ENCODE peak calls at places on chromosomes 3 and 15, in six cellular contexts. One of them, this sample, is unnamed.

GRCh38 chr3:72814308-72814707 is 33.9 kb downstream of the SHQ1 start:
- DNase-seq in GM12892: no peak
- DNase-seq in SK-N-SH: no peak
- DNase-seq in K562: no peak
- DNase-seq in GM12878: no peak
- DNase-seq in H1: no peak
- DNase-seq in this sample: no peak

GRCh38 chr3:48989796-48990635 is at the start of gene P4HTM:
- DNase-seq in GM12892: peak
- DNase-seq in SK-N-SH: no peak
- DNase-seq in K562: peak
- DNase-seq in GM12878: peak
- DNase-seq in H1: peak
- DNase-seq in this sample: peak

GRCh38 chr15:69074011-69074842 is 59.7 kb downstream of the NOX5 start:
- DNase-seq in GM12892: no peak
- DNase-seq in SK-N-SH: peak
- DNase-seq in K562: no peak
- DNase-seq in GM12878: no peak
- DNase-seq in H1: peak
- DNase-seq in this sample: no peak

GRCh38 chr3:130528120-130528519 is 11.1 kb downstream of the COL6A6 start:
- DNase-seq in GM12892: no peak
- DNase-seq in SK-N-SH: no peak
- DNase-seq in K562: no peak
- DNase-seq in GM12878: no peak
- DNase-seq in H1: no peak
- DNase-seq in this sample: no peak

GRCh38 chr15:101286471-101287114 is 8.5 kb downstream of the SNRPA1 start:
- DNase-seq in GM12892: no peak
- DNase-seq in SK-N-SH: no peak
- DNase-seq in K562: no peak
- DNase-seq in GM12878: no peak
- DNase-seq in H1: no peak
- DNase-seq in this sample: no peak

GRCh38 chr15:34709866-34710265 is 44.9 kb downstream of the GJD2 start:
- DNase-seq in GM12892: no peak
- DNase-seq in SK-N-SH: no peak
- DNase-seq in K562: no peak
- DNase-seq in GM12878: no peak
- DNase-seq in H1: no peak
- DNase-seq in this sample: no peak

GRCh38 chr15:34437687-34438086 is at the start of gene GOLGA8A:
- DNase-seq in GM12892: peak
- DNase-seq in SK-N-SH: peak
- DNase-seq in K562: peak
- DNase-seq in GM12878: peak
- DNase-seq in H1: peak
- DNase-seq in this sample: peak

GRCh38 chr3:70856414-70857162 is 544.1 kb upstream of the MDFIC2 start:
- DNase-seq in GM12892: no peak
- DNase-seq in SK-N-SH: no peak
- DNase-seq in K562: no peak
- DNase-seq in GM12878: no peak
- DNase-seq in H1: no peak
- DNase-seq in this sample: no peak

GRCh38 chr3:42500091-42500490 is 2.4 kb upstream of the VIPR1 start:
- DNase-seq in GM12892: no peak
- DNase-seq in SK-N-SH: no peak
- DNase-seq in K562: no peak
- DNase-seq in GM12878: no peak
- DNase-seq in H1: no peak
- DNase-seq in this sample: no peak

GRCh38 chr3:121970047-121970446 is 52.0 kb downstream of the ILDR1 start:
- DNase-seq in GM12892: no peak
- DNase-seq in SK-N-SH: no peak
- DNase-seq in K562: no peak
- DNase-seq in GM12878: no peak
- DNase-seq in H1: no peak
- DNase-seq in this sample: no peak

GRCh38 chr3:19506171-19506570 is 357.9 kb downstream of the KCNH8 start:
- DNase-seq in GM12892: no peak
- DNase-seq in SK-N-SH: no peak
- DNase-seq in K562: no peak
- DNase-seq in GM12878: peak
- DNase-seq in H1: no peak
- DNase-seq in this sample: no peak

GRCh38 chr3:28949580-28949979 is 331.3 kb upstream of the RBMS3 start:
- DNase-seq in GM12892: no peak
- DNase-seq in SK-N-SH: no peak
- DNase-seq in K562: no peak
- DNase-seq in GM12878: no peak
- DNase-seq in H1: no peak
- DNase-seq in this sample: no peak

GRCh38 chr3:131501949-131502348 is 822 bp downstream of the MRPL3 start:
- DNase-seq in GM12892: no peak
- DNase-seq in SK-N-SH: peak
- DNase-seq in K562: peak
- DNase-seq in GM12878: no peak
- DNase-seq in H1: no peak
- DNase-seq in this sample: no peak

GRCh38 chr15:50675524-50676144 is 11.0 kb downstream of the TRPM7 start:
- DNase-seq in GM12892: no peak
- DNase-seq in SK-N-SH: peak
- DNase-seq in K562: no peak
- DNase-seq in GM12878: peak
- DNase-seq in H1: no peak
- DNase-seq in this sample: no peak

GRCh38 chr3:81395739-81396138 is 365.7 kb downstream of the GBE1 start:
- DNase-seq in GM12892: no peak
- DNase-seq in SK-N-SH: peak
- DNase-seq in K562: no peak
- DNase-seq in GM12878: no peak
- DNase-seq in H1: peak
- DNase-seq in this sample: no peak

GRCh38 chr15:60477164-60477563 is 1.8 kb downstream of the ICE2 start:
- DNase-seq in GM12892: no peak
- DNase-seq in SK-N-SH: no peak
- DNase-seq in K562: no peak
- DNase-seq in GM12878: no peak
- DNase-seq in H1: no peak
- DNase-seq in this sample: no peak

GRCh38 chr15:88717342-88718017 is 78.7 kb downstream of the ISG20 start:
- DNase-seq in GM12892: no peak
- DNase-seq in SK-N-SH: no peak
- DNase-seq in K562: no peak
- DNase-seq in GM12878: no peak
- DNase-seq in H1: no peak
- DNase-seq in this sample: no peak

GRCh38 chr15:58015565-58015964 is 49.9 kb downstream of the ALDH1A2 start:
- DNase-seq in GM12892: no peak
- DNase-seq in SK-N-SH: no peak
- DNase-seq in K562: no peak
- DNase-seq in GM12878: no peak
- DNase-seq in H1: no peak
- DNase-seq in this sample: no peak

GRCh38 chr3:114214542-114215341 is 22.6 kb downstream of the ZNF80 start:
- DNase-seq in GM12892: no peak
- DNase-seq in SK-N-SH: no peak
- DNase-seq in K562: no peak
- DNase-seq in GM12878: no peak
- DNase-seq in H1: peak
- DNase-seq in this sample: no peak

DNA sequence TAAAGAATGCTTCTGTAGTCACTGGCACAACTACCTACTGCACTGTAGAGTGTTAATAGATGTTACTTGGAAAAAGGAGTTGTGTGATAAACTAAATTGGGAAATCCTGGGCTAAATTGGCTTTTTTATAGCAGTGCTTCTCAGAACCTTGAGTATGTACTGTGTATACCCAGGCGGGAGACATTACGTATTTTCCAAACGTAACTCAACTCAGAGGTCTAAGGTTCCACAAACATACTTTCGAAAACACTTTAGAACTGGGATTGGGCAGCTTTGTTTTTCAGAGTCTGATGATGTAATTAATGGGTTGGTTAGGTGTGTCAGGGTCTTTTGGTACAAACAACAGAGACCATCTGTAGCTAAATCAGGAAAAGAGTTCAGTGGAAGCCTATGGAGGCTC is 53.5 kb upstream of the CHST2 start:
- DNase-seq in GM12892: no peak
- DNase-seq in SK-N-SH: no peak
- DNase-seq in K562: no peak
- DNase-seq in GM12878: no peak
- DNase-seq in H1: no peak
- DNase-seq in this sample: no peak
- TF ChIP-seq TAF1 in GM12892: no peak
- TF ChIP-seq TAF1 in SK-N-SH: no peak
- TF ChIP-seq TAF1 in K562: no peak
- TF ChIP-seq TAF1 in GM12878: no peak
- TF ChIP-seq TAF1 in H1: no peak
- TF ChIP-seq TAF1 in this sample: no peak

DNA sequence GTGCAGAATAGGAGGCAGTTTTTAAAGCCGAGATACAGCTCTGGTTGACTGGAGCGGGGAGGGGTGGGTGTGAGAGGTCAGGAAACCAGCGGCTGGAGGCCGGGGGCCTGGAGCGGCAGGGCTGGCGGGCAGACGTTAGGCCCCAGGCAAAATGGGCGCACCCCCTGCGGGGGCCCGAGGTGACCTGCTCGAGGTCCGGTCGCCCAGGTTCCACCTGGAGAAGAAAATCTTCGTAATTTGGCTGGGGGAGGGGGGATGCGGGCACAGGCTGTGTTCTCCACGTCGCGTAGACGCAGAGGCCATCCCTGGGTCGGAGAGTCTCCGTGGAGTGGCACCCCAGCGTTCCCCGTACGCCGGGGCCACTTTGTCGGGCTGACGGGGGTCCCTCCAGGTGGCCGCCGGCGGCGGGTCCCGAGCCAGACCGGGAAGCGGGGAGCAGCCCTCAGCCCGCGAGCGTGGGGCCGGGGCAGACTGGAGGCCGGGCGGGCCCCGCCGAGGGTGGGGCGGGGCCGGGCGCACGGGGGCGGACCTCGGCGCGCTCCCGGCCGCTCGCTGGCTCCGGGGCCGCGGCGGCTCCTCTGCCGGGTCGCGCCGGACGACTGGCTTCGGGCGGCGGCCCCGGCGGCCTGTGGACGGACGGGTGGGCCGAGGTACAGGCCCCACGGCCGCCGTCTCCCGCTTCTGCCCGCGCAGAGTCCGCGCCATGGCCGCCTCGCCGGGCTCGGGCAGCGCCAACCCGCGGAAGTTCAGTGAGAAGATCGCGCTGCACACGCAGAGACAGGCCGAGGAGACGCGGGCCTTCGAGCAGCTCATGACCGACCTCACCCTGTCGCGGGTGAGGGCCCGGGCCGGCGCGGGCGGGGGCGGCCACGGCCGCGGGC is at the start of gene CRTC3:
- DNase-seq in GM12892: peak
- DNase-seq in SK-N-SH: peak
- DNase-seq in K562: peak
- DNase-seq in GM12878: no peak
- DNase-seq in H1: no peak
- DNase-seq in this sample: peak
- TF ChIP-seq TAF1 in GM12892: no peak
- TF ChIP-seq TAF1 in SK-N-SH: no peak
- TF ChIP-seq TAF1 in K562: peak
- TF ChIP-seq TAF1 in GM12878: peak
- TF ChIP-seq TAF1 in H1: no peak
- TF ChIP-seq TAF1 in this sample: no peak

DNA sequence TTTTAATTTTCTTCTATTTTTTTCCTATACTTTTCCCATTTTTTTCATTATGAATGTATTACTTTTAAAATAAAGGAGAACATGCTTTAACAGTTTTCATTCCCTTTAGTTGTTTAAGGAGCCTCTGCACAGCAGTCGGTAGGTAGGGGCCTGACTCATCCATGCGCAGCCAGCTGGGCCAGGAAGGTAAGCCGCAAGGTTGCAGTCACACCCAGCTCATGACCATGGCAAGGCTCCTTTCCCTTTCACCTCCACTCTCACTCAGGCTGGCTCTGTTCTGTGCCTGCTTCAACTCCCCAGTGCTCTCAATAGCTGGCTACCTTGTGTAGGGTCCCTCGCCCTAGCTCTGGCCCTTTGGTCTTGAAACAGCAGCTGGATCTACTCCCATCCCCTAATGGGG is 17.4 kb upstream of the ANKRD34C start:
- DNase-seq in GM12892: no peak
- DNase-seq in SK-N-SH: no peak
- DNase-seq in K562: no peak
- DNase-seq in GM12878: no peak
- DNase-seq in H1: no peak
- DNase-seq in this sample: no peak
- TF ChIP-seq TAF1 in GM12892: no peak
- TF ChIP-seq TAF1 in SK-N-SH: no peak
- TF ChIP-seq TAF1 in K562: no peak
- TF ChIP-seq TAF1 in GM12878: no peak
- TF ChIP-seq TAF1 in H1: no peak
- TF ChIP-seq TAF1 in this sample: no peak

DNA sequence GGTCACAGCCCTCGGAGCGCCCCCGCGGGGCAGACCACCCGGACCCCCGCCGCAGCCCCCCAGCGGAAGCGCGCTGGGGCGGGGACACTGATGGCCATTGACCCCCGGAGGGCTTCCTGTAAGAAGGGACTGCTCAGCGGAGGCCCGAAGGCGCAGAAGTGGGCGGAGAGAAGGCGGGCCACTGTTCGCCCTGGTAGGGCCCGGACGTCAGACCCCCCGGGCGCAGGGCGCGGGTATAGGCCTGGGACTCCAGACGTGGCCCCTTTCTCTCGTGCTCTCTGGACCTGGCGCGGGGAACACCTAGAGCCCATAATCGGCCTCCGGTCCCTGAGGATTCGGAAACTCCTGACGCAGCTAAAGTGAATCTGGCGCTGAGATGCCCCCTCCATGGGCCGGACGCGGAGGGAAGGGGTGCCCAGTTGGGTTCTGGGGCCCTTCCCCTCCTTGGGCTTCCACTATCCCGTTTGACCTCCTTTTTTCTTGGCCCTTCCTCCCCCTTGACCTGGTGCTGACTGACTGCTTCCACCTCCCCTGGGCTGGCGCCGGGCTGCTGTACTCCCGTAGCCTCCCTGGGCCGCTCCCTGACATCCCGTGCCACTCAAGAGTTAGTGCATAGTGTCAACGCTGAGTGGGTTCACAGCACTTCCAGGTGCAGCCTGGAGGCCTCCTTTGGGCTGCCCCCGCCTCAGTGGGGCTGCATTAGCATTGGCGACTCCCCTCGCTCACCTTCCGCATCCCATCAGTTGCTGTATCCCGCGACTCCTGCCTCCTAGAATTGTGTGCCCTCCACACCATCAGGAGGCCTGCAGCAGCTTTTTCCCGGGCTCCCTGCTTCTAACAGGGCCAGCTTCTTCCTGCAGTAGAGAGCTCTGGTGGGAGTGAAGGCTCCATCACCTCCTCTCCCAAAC is 693 bp downstream of the ABTB1 start:
- DNase-seq in GM12892: peak
- DNase-seq in SK-N-SH: peak
- DNase-seq in K562: peak
- DNase-seq in GM12878: no peak
- DNase-seq in H1: no peak
- DNase-seq in this sample: peak
- TF ChIP-seq TAF1 in GM12892: no peak
- TF ChIP-seq TAF1 in SK-N-SH: no peak
- TF ChIP-seq TAF1 in K562: no peak
- TF ChIP-seq TAF1 in GM12878: no peak
- TF ChIP-seq TAF1 in H1: no peak
- TF ChIP-seq TAF1 in this sample: no peak

This sample was measured in GM12891.